ENCODE peak calls at places on chromosomes 16 and 17, in six cellular contexts. M is PC-9; H is CD4-positive, alpha-beta T cell; L is AG09319; C is HFFc6; V is Calu3. Z is an unnamed sample.

GRCh38 chr17:39639566-39640458 is 2.9 kb downstream of the STARD3 start:
- DNase-seq in C (no peak), V (peak), H (no peak), L (no peak), M (no peak), Z (no peak)

GRCh38 chr16:77359065-77359502 is 75.8 kb downstream of the ADAMTS18 start:
- DNase-seq in C (no peak), H (no peak), M (peak), V (peak), L (no peak), Z (no peak)

GRCh38 chr17:49798182-49798581 is 9.7 kb downstream of the KAT7 start:
- DNase-seq in C (no peak), M (no peak), L (no peak), H (no peak), V (no peak), Z (no peak)

GRCh38 chr17:83086907-83087787 is 7.7 kb downstream of the METRNL start:
- DNase-seq in L (no peak), M (no peak), V (no peak), H (no peak), C (no peak), Z (no peak)

GRCh38 chr16:64969221-64969620 is 152.6 kb downstream of the CDH11 start:
- DNase-seq in H (no peak), C (no peak), L (no peak), V (no peak), M (no peak), Z (no peak)

GRCh38 chr17:38815576-38816193 is 9.4 kb downstream of the CWC25 start:
- DNase-seq in M (no peak), C (peak), H (no peak), V (no peak), L (no peak), Z (no peak)

GRCh38 chr17:34386925-34387550 is 24.0 kb upstream of the CCL1 start:
- DNase-seq in V (no peak), L (no peak), H (no peak), C (no peak), M (no peak), Z (no peak)

GRCh38 chr17:10875411-10875810 is 37.5 kb upstream of the PIRT start:
- DNase-seq in C (no peak), H (no peak), V (peak), M (no peak), L (no peak), Z (peak)

GRCh38 chr16:57795431-57795878 is 6.8 kb downstream of the KIFC3 start:
- DNase-seq in L (no peak), V (peak), C (no peak), M (peak), H (no peak), Z (peak)

GRCh38 chr17:16085066-16085699 is 85.6 kb downstream of the TTC19 start:
- DNase-seq in L (peak), C (peak), H (no peak), M (no peak), V (no peak), Z (no peak)

GRCh38 chr17:47810200-47810821 is 11.3 kb downstream of the OSBPL7 start:
- DNase-seq in V (peak), H (no peak), C (peak), L (peak), M (peak), Z (peak)

GRCh38 chr17:64002658-64003525 is 4.7 kb downstream of the PRR29 start:
- DNase-seq in C (no peak), V (no peak), M (no peak), L (no peak), H (no peak), Z (peak)

GRCh38 chr17:9199474-9200196 is 178.3 kb downstream of the NTN1 start:
- DNase-seq in M (no peak), L (no peak), V (no peak), C (no peak), H (no peak), Z (no peak)

GRCh38 chr17:47267354-47267828 is 13.8 kb downstream of the ITGB3 start:
- DNase-seq in L (no peak), V (no peak), H (no peak), C (peak), M (peak), Z (no peak)

GRCh38 chr17:38733315-38734234 is 3.4 kb downstream of the CISD3 start:
- DNase-seq in V (peak), M (no peak), C (no peak), L (no peak), H (no peak), Z (no peak)

GRCh38 chr16:28898942-28899341 is 20.7 kb downstream of the ATP2A1 start:
- DNase-seq in V (no peak), H (no peak), L (no peak), C (no peak), M (no peak), Z (no peak)

DNA sequence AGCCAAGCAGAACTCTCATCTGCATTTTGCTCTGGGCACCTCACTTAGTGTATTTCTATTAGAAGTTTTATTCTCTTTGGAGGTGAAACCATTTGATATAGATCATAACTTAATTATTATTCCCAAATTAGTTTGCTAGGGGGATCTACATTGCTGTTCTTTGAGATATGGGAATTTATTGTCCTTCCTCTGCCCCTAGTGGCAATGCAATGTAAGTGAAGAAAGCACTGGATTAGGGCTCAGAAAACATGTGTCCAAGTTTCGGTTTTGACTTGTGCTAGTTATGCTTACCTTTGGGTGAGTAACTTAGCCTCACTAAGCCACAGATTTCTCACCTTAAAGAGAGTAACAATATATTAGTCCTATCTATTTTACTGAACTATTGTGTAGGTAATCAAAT is 2.9 kb downstream of the KRT39 start:
- DNase-seq in H (no peak), V (no peak), L (no peak), M (no peak), C (no peak), Z (peak)
- TF ChIP-seq CTCF in H (peak), V (peak), L (peak), M (peak), C (peak), Z (peak)

DNA sequence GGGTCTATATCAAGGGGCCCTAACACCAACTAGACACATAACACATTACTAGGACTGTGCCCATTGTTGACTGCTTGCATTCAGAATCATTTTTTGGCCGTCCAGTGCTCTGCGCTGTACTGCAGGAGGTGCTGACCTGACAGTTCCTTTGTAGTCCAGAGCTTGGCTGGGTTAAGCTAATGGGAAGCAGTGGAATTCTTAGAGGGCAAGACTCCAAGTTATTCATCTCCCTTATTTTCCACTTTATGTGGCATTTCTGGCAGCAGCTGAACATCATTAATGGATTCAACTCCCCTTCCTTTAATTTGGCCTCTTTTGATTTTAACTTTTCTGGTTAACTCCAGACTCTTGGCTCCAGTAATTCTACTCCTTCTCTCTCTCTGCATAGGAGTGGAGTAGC is 351.7 kb downstream of the CDH8 start:
- DNase-seq in H (no peak), C (no peak), M (no peak), V (no peak), L (no peak), Z (no peak)
- TF ChIP-seq CTCF in H (no peak), C (no peak), M (no peak), V (no peak), L (no peak), Z (no peak)

GRCh38 chr16:49378238-49378637 is 4.6 kb downstream of the C16orf78 start:
- DNase-seq in L (no peak), V (no peak), M (no peak), C (no peak), H (no peak), Z (no peak)

GRCh38 chr16:49377196-49377755 is 3.7 kb downstream of the C16orf78 start:
- DNase-seq in H (no peak), C (no peak), V (no peak), L (no peak), M (no peak), Z (no peak)

GRCh38 chr16:49378816-49379215 is 5.2 kb downstream of the C16orf78 start:
- DNase-seq in L (no peak), M (no peak), C (no peak), H (no peak), V (no peak), Z (no peak)

DNA sequence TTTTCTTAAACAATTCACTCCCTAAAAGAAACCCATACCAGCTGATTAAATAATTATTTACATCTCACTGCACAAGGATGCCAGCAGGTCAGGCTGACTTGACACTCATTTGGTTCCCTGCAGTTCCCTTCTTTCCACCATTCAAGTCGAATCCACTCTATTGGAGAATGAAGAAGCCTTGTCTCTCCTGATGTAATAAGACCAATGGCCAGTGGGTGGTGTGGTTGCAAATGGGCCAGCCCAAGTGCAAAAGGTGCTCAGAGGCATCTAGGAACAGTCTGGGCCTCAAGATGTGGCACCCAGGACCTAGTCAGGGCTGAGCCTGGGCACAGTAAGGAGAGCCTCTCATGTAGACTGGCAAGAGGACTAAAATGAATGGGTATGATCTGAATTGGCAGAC is 9.3 kb downstream of the C16orf78 start:
- DNase-seq in H (no peak), V (no peak), C (no peak), L (no peak), M (no peak), Z (no peak)
- TF ChIP-seq CTCF in H (no peak), V (no peak), C (no peak), L (no peak), M (no peak), Z (peak)

DNA sequence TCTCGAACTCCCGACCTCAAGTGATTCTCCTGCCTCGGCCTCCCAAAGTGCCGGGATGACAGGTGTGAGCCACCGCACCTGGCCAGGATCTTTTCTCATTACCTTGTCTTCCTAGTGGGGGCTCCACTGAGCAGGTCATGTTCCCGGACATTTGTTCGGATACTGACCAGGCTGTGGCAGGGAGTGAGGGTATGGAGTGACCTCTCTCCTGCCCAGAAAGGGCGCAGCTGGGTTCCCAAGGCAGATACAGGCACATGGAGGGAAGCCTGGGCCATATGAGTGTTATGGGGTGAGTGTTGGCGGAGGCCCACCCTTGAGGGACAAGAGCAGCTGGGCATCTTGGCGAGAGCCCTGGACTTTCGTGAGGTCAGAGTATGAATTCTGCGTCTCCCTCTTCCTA is 5.5 kb downstream of the SERPINF1 start:
- DNase-seq in H (no peak), C (no peak), V (no peak), L (no peak), M (no peak), Z (no peak)
- TF ChIP-seq CTCF in H (no peak), C (peak), V (no peak), L (no peak), M (peak), Z (no peak)

DNA sequence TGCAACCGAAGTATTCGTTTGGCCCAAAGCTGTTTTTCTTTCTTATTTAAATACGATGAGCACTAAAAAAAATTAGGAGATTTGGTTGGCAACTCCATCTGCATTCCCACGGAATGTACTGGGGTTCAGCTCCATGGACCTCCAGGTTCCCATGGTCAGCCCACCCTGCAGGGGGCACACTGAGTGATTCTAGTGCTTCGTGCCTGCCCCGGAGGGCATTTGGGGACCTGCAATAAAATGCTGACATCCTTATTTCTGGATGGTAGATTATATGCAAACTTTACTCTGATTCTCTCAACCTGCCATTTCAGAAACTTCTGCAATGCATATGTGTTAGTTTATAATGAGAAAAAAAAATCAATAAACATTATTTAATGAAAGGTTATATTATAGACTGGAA is 339.4 kb downstream of the XYLT1 start:
- DNase-seq in C (no peak), M (no peak), L (no peak), H (no peak), V (no peak), Z (no peak)
- TF ChIP-seq CTCF in C (peak), M (no peak), L (peak), H (no peak), V (no peak), Z (no peak)

DNA sequence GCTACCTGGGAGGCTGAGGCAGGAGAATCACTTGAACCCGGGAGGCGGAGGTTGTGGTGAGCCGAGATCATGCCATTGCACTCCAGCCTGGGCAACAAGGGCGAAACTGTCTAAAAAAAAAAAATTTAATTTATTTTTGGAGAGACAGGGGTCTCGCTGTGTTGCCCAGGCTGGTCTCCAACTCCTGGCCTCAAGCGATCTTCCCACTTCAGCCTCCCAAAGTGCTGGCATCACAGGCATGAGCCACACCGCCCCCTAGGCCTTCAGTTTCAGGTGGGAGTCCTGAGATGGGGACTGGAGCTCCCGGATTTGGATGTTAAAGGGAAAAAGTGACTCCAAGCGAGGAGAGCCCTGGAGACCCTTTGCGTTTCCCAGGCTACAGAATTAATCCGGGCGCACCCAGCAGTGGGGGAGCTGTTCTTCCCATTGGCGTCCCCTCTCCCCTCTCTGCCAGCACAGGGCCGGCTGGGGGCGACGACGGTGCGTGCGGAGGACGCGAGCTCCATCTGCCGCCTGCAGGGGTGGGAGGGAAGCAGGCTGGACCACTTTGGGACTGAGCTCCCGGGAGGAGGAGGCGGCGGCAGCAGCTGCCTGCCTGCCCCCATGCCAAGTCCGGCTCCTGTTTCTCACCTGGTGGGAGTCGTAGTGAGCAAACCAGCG is 49.3 kb upstream of the USP7 start:
- DNase-seq in V (no peak), H (no peak), C (no peak), L (no peak), M (no peak), Z (no peak)
- TF ChIP-seq CTCF in V (no peak), H (no peak), C (peak), L (peak), M (no peak), Z (no peak)

Z was measured in GM13976.